ENCODE peak calls at places on chromosomes 7 and 10, in nine cellular contexts. Y is IMR-90, X is GM20000, J is foreskin fibroblast, Z is astrocyte of the spinal cord, C is GM13977, P is dorsolateral prefrontal cortex, Q is neural crest cell, V is choroid plexus epithelial cell. W is an unnamed sample.

GRCh38 chr10:72276013-72276387 is 2.3 kb downstream of the DDIT4 start:
- DNase-seq in Y (no peak), X (no peak), J (peak; percentile 21), Z (peak; percentile 35), C (no peak), P (no peak), Q (no peak), V (peak; percentile 62), W (peak; percentile 74)

GRCh38 chr10:90856964-90857634 is 740 bp downstream of the HTR7 start:
- DNase-seq in Y (no peak), X (no peak), J (peak; percentile 45), Z (no peak), C (no peak), P (no peak), Q (no peak), V (peak; percentile 6), W (peak; percentile 15)

GRCh38 chr10:132120200-132120599 is 54.5 kb downstream of the JAKMIP3 start:
- DNase-seq in Y (no peak), X (no peak), J (no peak), Z (no peak), C (no peak), P (no peak), Q (no peak), V (no peak), W (no peak)

GRCh38 chr7:123769371-123769770 is 20.6 kb upstream of the WASL start:
- DNase-seq in Y (peak; percentile 5), X (no peak), J (peak; percentile 78), Z (peak; percentile 67), C (no peak), P (no peak), Q (no peak), V (peak; percentile 54), W (no peak)

GRCh38 chr7:155395176-155395797 is 62.6 kb upstream of the EN2 start:
- DNase-seq in Y (no peak), X (no peak), J (peak; percentile 30), Z (no peak), C (no peak), P (peak; percentile 44), Q (no peak), V (no peak), W (no peak)

GRCh38 chr7:74061840-74062539 is 21.6 kb upstream of the LIMK1 start:
- DNase-seq in Y (peak; percentile 91), X (peak; percentile 80), J (peak; percentile 95), Z (peak; percentile 96), C (peak; percentile 75), P (peak; percentile 77), Q (no peak), V (peak; percentile 96), W (peak; percentile 70)

GRCh38 chr10:109852004-109852717 is 71.2 kb downstream of the XPNPEP1 start:
- DNase-seq in Y (peak; percentile 62), X (peak; percentile 73), J (peak; percentile 89), Z (peak; percentile 64), C (peak; percentile 69), P (peak; percentile 83), Q (peak; percentile 91), V (peak; percentile 80), W (peak; percentile 82)

GRCh38 chr10:98340946-98341345 is 73.0 kb upstream of the LOXL4 start:
- DNase-seq in Y (peak; percentile 38), X (no peak), J (peak; percentile 56), Z (no peak), C (no peak), P (no peak), Q (no peak), V (peak; percentile 51), W (no peak)

GRCh38 chr7:65746398-65746669 is 126.5 kb upstream of the VKORC1L1 start:
- DNase-seq in Y (peak; percentile 72), X (no peak), J (peak; percentile 64), Z (peak; percentile 31), C (no peak), P (no peak), Q (no peak), V (peak; percentile 39), W (no peak)

GRCh38 chr7:65749039-65749438 is 123.8 kb upstream of the VKORC1L1 start:
- DNase-seq in Y (no peak), X (no peak), J (no peak), Z (no peak), C (no peak), P (no peak), Q (no peak), V (no peak), W (no peak)

GRCh38 chr7:65749518-65749917 is 123.4 kb upstream of the VKORC1L1 start:
- DNase-seq in Y (no peak), X (no peak), J (no peak), Z (no peak), C (no peak), P (no peak), Q (no peak), V (no peak), W (no peak)

GRCh38 chr7:65750511-65751344 is 122.1 kb upstream of the VKORC1L1 start:
- DNase-seq in Y (peak; percentile 84), X (peak; percentile 96), J (peak; percentile 97), Z (peak; percentile 90), C (peak; percentile 95), P (peak; percentile 91), Q (peak; percentile 82), V (peak; percentile 90), W (peak; percentile 91)
- TF ChIP-seq CTCF in Y (no peak), X (no peak), J (no peak), Z (no peak), C (no peak), P (peak; percentile 40), Q (no peak), V (no peak), W (no peak)

GRCh38 chr10:129658673-129659072 is 191.6 kb downstream of the MGMT start:
- DNase-seq in Y (no peak), X (peak; percentile 36), J (no peak), Z (no peak), C (no peak), P (no peak), Q (no peak), V (peak; percentile 12), W (no peak)
- TF ChIP-seq CTCF in Y (peak; percentile 9), X (peak; percentile 43), J (no peak), Z (peak; percentile 9), C (peak; percentile 44), P (no peak), Q (peak; percentile 48), V (peak; percentile 49), W (no peak)

GRCh38 chr10:29532256-29532878 is 102.4 kb downstream of the SVIL start:
- DNase-seq in Y (no peak), X (no peak), J (no peak), Z (no peak), C (no peak), P (no peak), Q (no peak), V (no peak), W (no peak)

GRCh38 chr10:29530112-29530976 is 104.4 kb downstream of the SVIL start:
- DNase-seq in Y (no peak), X (no peak), J (no peak), Z (no peak), C (no peak), P (no peak), Q (no peak), V (no peak), W (no peak)

GRCh38 chr10:29525762-29526161 is 109.0 kb downstream of the SVIL start:
- DNase-seq in Y (no peak), X (no peak), J (no peak), Z (no peak), C (no peak), P (no peak), Q (no peak), V (no peak), W (no peak)

GRCh38 chr10:29533046-29533445 is 101.7 kb downstream of the SVIL start:
- DNase-seq in Y (no peak), X (no peak), J (no peak), Z (no peak), C (no peak), P (no peak), Q (no peak), V (no peak), W (no peak)

DNA sequence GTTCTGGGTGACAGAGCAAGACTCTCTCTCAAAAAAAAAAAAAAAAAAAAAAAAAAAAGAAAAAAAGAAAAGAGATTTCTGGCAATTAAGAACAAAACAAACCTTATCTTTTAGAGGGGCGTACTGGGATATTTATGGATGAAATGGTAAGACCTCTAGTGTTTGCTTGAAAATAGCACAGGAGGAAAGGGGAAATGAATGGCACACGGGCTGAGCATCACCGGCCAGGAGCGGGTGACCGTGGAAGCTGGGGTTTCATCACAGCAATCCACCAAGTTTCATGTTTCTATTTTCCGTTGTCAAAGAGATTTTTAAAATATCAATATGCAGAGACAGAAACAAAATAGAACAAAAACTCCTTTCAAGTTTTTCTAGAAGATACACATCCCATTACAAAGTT is 105.6 kb downstream of the SVIL start:
- DNase-seq in Y (no peak), X (no peak), J (no peak), Z (no peak), C (no peak), P (no peak), Q (no peak), V (no peak), W (no peak)
- TF ChIP-seq CTCF in Y (no peak), X (no peak), J (no peak), Z (no peak), C (no peak), P (no peak), Q (no peak), V (peak; percentile 15), W (no peak)

DNA sequence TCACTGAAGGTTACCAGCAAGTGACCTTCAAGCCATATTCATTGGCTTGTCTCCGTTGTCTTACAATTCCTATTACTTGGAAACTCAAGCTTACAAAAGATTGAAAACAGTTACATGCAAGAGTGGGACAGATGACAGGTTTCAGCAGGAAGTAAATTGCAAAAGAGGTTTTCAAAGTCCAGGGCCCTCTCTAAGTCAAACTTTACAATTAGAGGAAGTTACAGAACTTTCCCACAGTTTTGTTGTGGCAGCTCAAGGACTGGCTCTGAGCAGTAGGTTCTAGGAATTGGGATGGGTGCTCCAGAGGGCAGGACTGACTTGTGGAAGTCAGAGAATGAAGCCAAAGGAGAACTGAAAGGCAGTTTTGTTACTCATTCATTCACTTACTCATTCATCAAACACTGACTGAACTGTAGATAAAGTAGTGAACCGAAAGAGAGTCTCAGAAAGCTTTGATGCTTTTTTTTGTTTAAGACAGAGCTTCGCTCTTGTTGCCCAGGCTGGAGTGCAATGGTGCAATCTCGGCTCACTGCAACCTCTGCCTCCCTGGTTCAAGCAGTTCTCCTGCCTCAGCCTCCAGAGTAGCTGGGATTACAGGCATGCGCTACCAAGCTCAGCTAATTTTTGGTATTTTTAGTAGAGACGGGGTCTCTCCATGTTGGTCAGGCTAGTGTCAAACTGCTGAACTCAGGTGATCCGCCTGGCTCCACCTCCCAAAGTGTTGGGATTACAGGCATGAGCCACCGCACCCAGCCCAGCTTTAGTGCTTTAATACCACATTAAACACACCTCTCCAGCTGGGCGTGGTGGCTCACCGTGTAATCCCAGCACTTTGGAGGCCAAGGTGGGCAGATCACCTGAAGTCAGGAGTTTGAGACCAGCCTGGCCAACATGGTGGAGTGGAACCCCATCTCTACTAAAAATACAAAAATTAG is 66.8 kb upstream of the CCNJ start:
- DNase-seq in Y (no peak), X (peak; percentile 6), J (no peak), Z (no peak), C (no peak), P (no peak), Q (no peak), V (no peak), W (no peak)
- TF ChIP-seq CTCF in Y (no peak), X (no peak), J (no peak), Z (no peak), C (no peak), P (no peak), Q (no peak), V (no peak), W (no peak)

W was measured in activated CD8-positive, alpha-beta T cell treated with anti-CD3 and anti-CD28 coated beads for 36 hours.